ENCODE peak calls at places on chromosomes 1 and 21, in nine cellular contexts. One of them, this sample, is unnamed.

GRCh38 chr1:213560226-213560625 is 427.5 kb upstream of the PROX1 start:
- DNase-seq in neural crest cell: no peak
- DNase-seq in LoVo: no peak
- DNase-seq in HEK293T: no peak
- DNase-seq in stimulated activated CD4-positive, alpha-beta T cell treated with anti-CD3 and anti-CD28 coated beads, Interleukin-12 subunit alpha, Interleukin-12 subunit beta, amount 100 ng/mL, for 4 hours: no peak
- DNase-seq in hypothalamus: no peak
- DNase-seq in NCI-H524: no peak
- DNase-seq in fibroblast of the aortic adventitia: no peak
- DNase-seq in NCI-H2029: no peak
- DNase-seq in this sample: no peak

GRCh38 chr1:204479387-204480136 is 15.0 kb downstream of the PIK3C2B start:
- DNase-seq in neural crest cell: no peak
- DNase-seq in LoVo: no peak
- DNase-seq in HEK293T: no peak
- DNase-seq in stimulated activated CD4-positive, alpha-beta T cell treated with anti-CD3 and anti-CD28 coated beads, Interleukin-12 subunit alpha, Interleukin-12 subunit beta, amount 100 ng/mL, for 4 hours: no peak
- DNase-seq in hypothalamus: no peak
- DNase-seq in NCI-H524: no peak
- DNase-seq in fibroblast of the aortic adventitia: no peak
- DNase-seq in NCI-H2029: no peak
- DNase-seq in this sample: no peak

GRCh38 chr21:34129971-34130597 is 56.7 kb downstream of the MRPS6 start:
- DNase-seq in neural crest cell: no peak
- DNase-seq in LoVo: no peak
- DNase-seq in HEK293T: peak; percentile 25
- DNase-seq in stimulated activated CD4-positive, alpha-beta T cell treated with anti-CD3 and anti-CD28 coated beads, Interleukin-12 subunit alpha, Interleukin-12 subunit beta, amount 100 ng/mL, for 4 hours: no peak
- DNase-seq in hypothalamus: no peak
- DNase-seq in NCI-H524: peak; percentile 65
- DNase-seq in fibroblast of the aortic adventitia: peak; percentile 22
- DNase-seq in NCI-H2029: no peak
- DNase-seq in this sample: no peak

GRCh38 chr1:52264530-52265115 is 101.4 kb downstream of the CC2D1B start:
- DNase-seq in neural crest cell: no peak
- DNase-seq in LoVo: no peak
- DNase-seq in HEK293T: no peak
- DNase-seq in stimulated activated CD4-positive, alpha-beta T cell treated with anti-CD3 and anti-CD28 coated beads, Interleukin-12 subunit alpha, Interleukin-12 subunit beta, amount 100 ng/mL, for 4 hours: no peak
- DNase-seq in hypothalamus: no peak
- DNase-seq in NCI-H524: no peak
- DNase-seq in fibroblast of the aortic adventitia: peak; percentile 51
- DNase-seq in NCI-H2029: no peak
- DNase-seq in this sample: no peak

GRCh38 chr1:22806584-22806983 is 95.9 kb downstream of the EPHB2 start:
- DNase-seq in neural crest cell: peak; percentile 40
- DNase-seq in LoVo: no peak
- DNase-seq in HEK293T: no peak
- DNase-seq in stimulated activated CD4-positive, alpha-beta T cell treated with anti-CD3 and anti-CD28 coated beads, Interleukin-12 subunit alpha, Interleukin-12 subunit beta, amount 100 ng/mL, for 4 hours: no peak
- DNase-seq in hypothalamus: peak; percentile 49
- DNase-seq in NCI-H524: peak; percentile 16
- DNase-seq in fibroblast of the aortic adventitia: no peak
- DNase-seq in NCI-H2029: no peak
- DNase-seq in this sample: peak; percentile 59

GRCh38 chr1:100400332-100400933 is 48.1 kb downstream of the CDC14A start:
- DNase-seq in neural crest cell: peak; percentile 6
- DNase-seq in LoVo: no peak
- DNase-seq in HEK293T: no peak
- DNase-seq in stimulated activated CD4-positive, alpha-beta T cell treated with anti-CD3 and anti-CD28 coated beads, Interleukin-12 subunit alpha, Interleukin-12 subunit beta, amount 100 ng/mL, for 4 hours: peak; percentile 22
- DNase-seq in hypothalamus: no peak
- DNase-seq in NCI-H524: no peak
- DNase-seq in fibroblast of the aortic adventitia: no peak
- DNase-seq in NCI-H2029: no peak
- DNase-seq in this sample: no peak

GRCh38 chr1:41479000-41479807 is 5.3 kb downstream of the EDN2 start:
- DNase-seq in neural crest cell: no peak
- DNase-seq in LoVo: no peak
- DNase-seq in HEK293T: no peak
- DNase-seq in stimulated activated CD4-positive, alpha-beta T cell treated with anti-CD3 and anti-CD28 coated beads, Interleukin-12 subunit alpha, Interleukin-12 subunit beta, amount 100 ng/mL, for 4 hours: no peak
- DNase-seq in hypothalamus: no peak
- DNase-seq in NCI-H524: no peak
- DNase-seq in fibroblast of the aortic adventitia: peak; percentile 76
- DNase-seq in NCI-H2029: no peak
- DNase-seq in this sample: peak; percentile 37

GRCh38 chr1:151984313-151984956 is 9.2 kb downstream of the S100A10 start:
- DNase-seq in neural crest cell: no peak
- DNase-seq in LoVo: no peak
- DNase-seq in HEK293T: no peak
- DNase-seq in stimulated activated CD4-positive, alpha-beta T cell treated with anti-CD3 and anti-CD28 coated beads, Interleukin-12 subunit alpha, Interleukin-12 subunit beta, amount 100 ng/mL, for 4 hours: no peak
- DNase-seq in hypothalamus: no peak
- DNase-seq in NCI-H524: no peak
- DNase-seq in fibroblast of the aortic adventitia: no peak
- DNase-seq in NCI-H2029: no peak
- DNase-seq in this sample: no peak

GRCh38 chr1:192807968-192808587 is 761 bp upstream of the RGS2 start:
- DNase-seq in neural crest cell: peak; percentile 5
- DNase-seq in LoVo: peak; percentile 32
- DNase-seq in HEK293T: peak; percentile 11
- DNase-seq in stimulated activated CD4-positive, alpha-beta T cell treated with anti-CD3 and anti-CD28 coated beads, Interleukin-12 subunit alpha, Interleukin-12 subunit beta, amount 100 ng/mL, for 4 hours: no peak
- DNase-seq in hypothalamus: peak; percentile 31
- DNase-seq in NCI-H524: peak; percentile 52
- DNase-seq in fibroblast of the aortic adventitia: peak; percentile 71
- DNase-seq in NCI-H2029: no peak
- DNase-seq in this sample: no peak

GRCh38 chr1:12407050-12407961 is 177.5 kb downstream of the VPS13D start:
- DNase-seq in neural crest cell: no peak
- DNase-seq in LoVo: peak; percentile 7
- DNase-seq in HEK293T: no peak
- DNase-seq in stimulated activated CD4-positive, alpha-beta T cell treated with anti-CD3 and anti-CD28 coated beads, Interleukin-12 subunit alpha, Interleukin-12 subunit beta, amount 100 ng/mL, for 4 hours: no peak
- DNase-seq in hypothalamus: no peak
- DNase-seq in NCI-H524: no peak
- DNase-seq in fibroblast of the aortic adventitia: peak; percentile 80
- DNase-seq in NCI-H2029: no peak
- DNase-seq in this sample: no peak

GRCh38 chr21:35219291-35219690 is 170.2 kb upstream of the RUNX1 start:
- DNase-seq in neural crest cell: no peak
- DNase-seq in LoVo: no peak
- DNase-seq in HEK293T: no peak
- DNase-seq in stimulated activated CD4-positive, alpha-beta T cell treated with anti-CD3 and anti-CD28 coated beads, Interleukin-12 subunit alpha, Interleukin-12 subunit beta, amount 100 ng/mL, for 4 hours: no peak
- DNase-seq in hypothalamus: no peak
- DNase-seq in NCI-H524: no peak
- DNase-seq in fibroblast of the aortic adventitia: no peak
- DNase-seq in NCI-H2029: no peak
- DNase-seq in this sample: no peak

GRCh38 chr1:160996195-160996594 is 24.8 kb downstream of the F11R start:
- DNase-seq in neural crest cell: no peak
- DNase-seq in LoVo: peak; percentile 41
- DNase-seq in HEK293T: no peak
- DNase-seq in stimulated activated CD4-positive, alpha-beta T cell treated with anti-CD3 and anti-CD28 coated beads, Interleukin-12 subunit alpha, Interleukin-12 subunit beta, amount 100 ng/mL, for 4 hours: no peak
- DNase-seq in hypothalamus: no peak
- DNase-seq in NCI-H524: no peak
- DNase-seq in fibroblast of the aortic adventitia: peak; percentile 47
- DNase-seq in NCI-H2029: no peak
- DNase-seq in this sample: no peak

GRCh38 chr1:109838838-109839240 is 71.8 kb upstream of the CSF1 start:
- DNase-seq in neural crest cell: no peak
- DNase-seq in LoVo: no peak
- DNase-seq in HEK293T: peak; percentile 13
- DNase-seq in stimulated activated CD4-positive, alpha-beta T cell treated with anti-CD3 and anti-CD28 coated beads, Interleukin-12 subunit alpha, Interleukin-12 subunit beta, amount 100 ng/mL, for 4 hours: no peak
- DNase-seq in hypothalamus: no peak
- DNase-seq in NCI-H524: no peak
- DNase-seq in fibroblast of the aortic adventitia: peak; percentile 58
- DNase-seq in NCI-H2029: no peak
- DNase-seq in this sample: no peak

GRCh38 chr1:30706528-30706927 is 16.9 kb downstream of the MATN1 start:
- DNase-seq in neural crest cell: no peak
- DNase-seq in LoVo: no peak
- DNase-seq in HEK293T: no peak
- DNase-seq in stimulated activated CD4-positive, alpha-beta T cell treated with anti-CD3 and anti-CD28 coated beads, Interleukin-12 subunit alpha, Interleukin-12 subunit beta, amount 100 ng/mL, for 4 hours: no peak
- DNase-seq in hypothalamus: no peak
- DNase-seq in NCI-H524: peak; percentile 69
- DNase-seq in fibroblast of the aortic adventitia: peak; percentile 48
- DNase-seq in NCI-H2029: peak; percentile 81
- DNase-seq in this sample: peak; percentile 24

GRCh38 chr1:89530690-89531089 is 6.1 kb downstream of the LRRC8B start:
- DNase-seq in neural crest cell: no peak
- DNase-seq in LoVo: no peak
- DNase-seq in HEK293T: no peak
- DNase-seq in stimulated activated CD4-positive, alpha-beta T cell treated with anti-CD3 and anti-CD28 coated beads, Interleukin-12 subunit alpha, Interleukin-12 subunit beta, amount 100 ng/mL, for 4 hours: no peak
- DNase-seq in hypothalamus: no peak
- DNase-seq in NCI-H524: no peak
- DNase-seq in fibroblast of the aortic adventitia: no peak
- DNase-seq in NCI-H2029: no peak
- DNase-seq in this sample: no peak

GRCh38 chr1:13549521-13549920 is 34.1 kb upstream of the PDPN start:
- DNase-seq in neural crest cell: no peak
- DNase-seq in LoVo: no peak
- DNase-seq in HEK293T: no peak
- DNase-seq in stimulated activated CD4-positive, alpha-beta T cell treated with anti-CD3 and anti-CD28 coated beads, Interleukin-12 subunit alpha, Interleukin-12 subunit beta, amount 100 ng/mL, for 4 hours: no peak
- DNase-seq in hypothalamus: no peak
- DNase-seq in NCI-H524: no peak
- DNase-seq in fibroblast of the aortic adventitia: no peak
- DNase-seq in NCI-H2029: no peak
- DNase-seq in this sample: peak; percentile 47